ENCODE peak calls at places on chromosomes 1 and 21, in five cellular contexts. P is tibial nerve, C is thoracic aorta, A is neural progenitor cell, B is fibroblast of mammary gland. Y is an unnamed sample.

GRCh38 chr1:180674603-180675530 is 43.0 kb downstream of the XPR1 start:
- DNase-seq in P (no peak), C (no peak), A (no peak), B (peak), Y (no peak)

GRCh38 chr1:71081697-71082080 is 854 bp upstream of the ZRANB2 start:
- DNase-seq in P (no peak), C (no peak), A (no peak), B (no peak), Y (no peak)

GRCh38 chr1:51998007-51998406 is 7.5 kb upstream of the RAB3B start:
- DNase-seq in P (no peak), C (no peak), A (no peak), B (no peak), Y (no peak)

GRCh38 chr1:224175615-224176014 is 7.4 kb upstream of the DEGS1 start:
- DNase-seq in P (no peak), C (no peak), A (peak), B (peak), Y (no peak)

GRCh38 chr1:25568834-25569598 is 25.6 kb downstream of the LDLRAP1 start:
- DNase-seq in P (no peak), C (peak), A (no peak), B (peak), Y (no peak)

GRCh38 chr1:20476260-20477038 is 9.6 kb downstream of the CAMK2N1 start:
- DNase-seq in P (no peak), C (no peak), A (peak), B (no peak), Y (no peak)

GRCh38 chr21:46084041-46084561 is 13.8 kb upstream of the COL6A2 start:
- DNase-seq in P (no peak), C (no peak), A (no peak), B (no peak), Y (no peak)

GRCh38 chr1:68470388-68470970 is 20.7 kb upstream of the RPE65 start:
- DNase-seq in P (no peak), C (no peak), A (no peak), B (peak), Y (no peak)

GRCh38 chr1:147720557-147720956 is 39.8 kb downstream of the GJA5 start:
- DNase-seq in P (no peak), C (no peak), A (no peak), B (no peak), Y (no peak)

GRCh38 chr1:211378844-211379243 is 52.2 kb downstream of the TRAF5 start:
- DNase-seq in P (no peak), C (no peak), A (no peak), B (peak), Y (no peak)

GRCh38 chr1:47993356-47993755 is 3.8 kb downstream of the TRABD2B start:
- DNase-seq in P (no peak), C (no peak), A (no peak), B (no peak), Y (no peak)

GRCh38 chr1:223500560-223501425 is 107.6 kb downstream of the CCDC185 start:
- DNase-seq in P (no peak), C (no peak), A (no peak), B (peak), Y (no peak)

GRCh38 chr1:54977938-54978337 is 2.5 kb upstream of the TMEM61 start:
- DNase-seq in P (no peak), C (no peak), A (no peak), B (no peak), Y (no peak)

GRCh38 chr1:202941372-202941771 is 14.3 kb upstream of the KLHL12 start:
- DNase-seq in P (no peak), C (no peak), A (no peak), B (no peak), Y (no peak)

GRCh38 chr1:24149854-24150227 is 6.9 kb upstream of the IL22RA1 start:
- DNase-seq in P (no peak), C (no peak), A (no peak), B (peak), Y (peak)

GRCh38 chr21:40548134-40548533 is 298.8 kb downstream of the DSCAM start:
- DNase-seq in P (no peak), C (no peak), A (peak), B (no peak), Y (no peak)

GRCh38 chr1:210938416-210938925 is 195.5 kb downstream of the KCNH1 start:
- DNase-seq in P (no peak), C (no peak), A (no peak), B (no peak), Y (no peak)

GRCh38 chr1:112735752-112736151 is 20.6 kb upstream of the PPM1J start:
- DNase-seq in P (no peak), C (no peak), A (no peak), B (peak), Y (no peak)

GRCh38 chr1:63955746-63956145 is 181.9 kb downstream of the ROR1 start:
- DNase-seq in P (no peak), C (no peak), A (no peak), B (peak), Y (no peak)

GRCh38 chr1:39666772-39667171 is 5.1 kb downstream of the NT5C1A start:
- DNase-seq in P (no peak), C (no peak), A (no peak), B (no peak), Y (no peak)

GRCh38 chr1:72282690-72283203 is 408 bp upstream of the NEGR1 start:
- DNase-seq in P (peak), C (peak), A (peak), B (peak), Y (peak)
- TF ChIP-seq CTCF in P (no peak), C (peak), A (peak), B (no peak), Y (no peak)

GRCh38 chr1:1264868-1265272 is 8.8 kb downstream of the UBE2J2 start:
- DNase-seq in P (no peak), C (no peak), A (peak), B (peak), Y (no peak)
- TF ChIP-seq CTCF in P (no peak), C (no peak), A (peak), B (peak), Y (no peak)

GRCh38 chr1:160168609-160169369 is 17.4 kb downstream of the ATP1A4 start:
- DNase-seq in P (no peak), C (no peak), A (peak), B (peak), Y (no peak)
- TF ChIP-seq CTCF in P (no peak), C (no peak), A (peak), B (no peak), Y (no peak)

DNA sequence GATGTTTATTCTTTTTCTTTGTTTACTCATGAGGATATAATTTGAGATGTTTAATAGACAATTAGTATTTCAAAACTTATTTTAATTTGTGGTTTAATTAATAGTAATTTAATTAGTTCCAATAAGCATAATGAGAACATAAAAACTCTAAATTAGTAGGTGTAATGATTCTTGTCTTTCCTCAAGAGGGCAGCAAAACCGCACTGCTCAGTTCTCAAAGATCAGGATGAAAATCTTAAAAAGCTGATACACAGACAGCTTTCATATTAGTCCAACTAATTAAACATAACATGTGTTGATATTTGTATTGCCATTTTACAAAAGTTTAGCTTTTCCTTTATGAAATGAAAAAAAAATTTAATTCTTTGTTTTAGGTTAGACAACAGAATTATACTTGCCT is 106.7 kb upstream of the C21orf91 start:
- DNase-seq in P (no peak), C (no peak), A (peak), B (peak), Y (no peak)
- TF ChIP-seq CTCF in P (peak), C (no peak), A (peak), B (peak), Y (no peak)

DNA sequence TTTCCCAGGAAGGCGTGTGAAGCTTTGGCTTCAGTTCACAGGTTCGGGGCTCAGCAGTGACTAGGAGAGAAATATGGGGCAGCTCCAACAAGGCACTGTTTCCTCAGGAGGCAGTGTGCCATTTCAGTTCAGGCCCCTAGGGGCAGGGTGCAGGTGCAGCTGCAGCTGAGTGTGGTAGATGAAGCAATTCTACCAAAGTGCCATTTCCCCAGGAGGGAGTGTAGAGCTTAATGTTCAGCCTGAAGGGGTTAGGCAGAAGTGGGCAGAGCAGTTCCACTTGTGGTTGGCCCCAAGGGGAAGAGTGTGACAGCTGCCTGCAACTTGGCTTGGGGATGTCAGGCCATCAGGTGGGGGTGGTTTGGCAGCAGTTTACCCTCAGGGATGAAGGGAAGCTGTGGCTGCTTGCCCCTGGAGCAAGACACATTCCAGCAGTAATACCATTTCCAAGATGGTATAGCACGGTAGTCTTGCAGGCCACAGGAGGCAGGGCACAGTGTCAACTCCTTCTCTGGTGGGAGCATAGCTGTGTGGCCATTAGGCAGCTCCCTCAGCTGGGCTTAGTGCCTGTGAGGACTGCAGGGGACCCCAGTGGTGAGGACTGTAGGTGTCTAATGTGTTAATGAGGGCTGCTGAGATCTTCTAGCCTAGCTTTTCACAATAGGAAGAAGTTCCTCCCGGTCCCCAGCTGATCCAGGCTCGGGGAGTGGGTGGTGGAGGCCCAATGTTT is 34.7 kb downstream of the RGSL1 start:
- DNase-seq in P (no peak), C (no peak), A (peak), B (no peak), Y (no peak)
- TF ChIP-seq CTCF in P (no peak), C (no peak), A (peak), B (no peak), Y (no peak)

DNA sequence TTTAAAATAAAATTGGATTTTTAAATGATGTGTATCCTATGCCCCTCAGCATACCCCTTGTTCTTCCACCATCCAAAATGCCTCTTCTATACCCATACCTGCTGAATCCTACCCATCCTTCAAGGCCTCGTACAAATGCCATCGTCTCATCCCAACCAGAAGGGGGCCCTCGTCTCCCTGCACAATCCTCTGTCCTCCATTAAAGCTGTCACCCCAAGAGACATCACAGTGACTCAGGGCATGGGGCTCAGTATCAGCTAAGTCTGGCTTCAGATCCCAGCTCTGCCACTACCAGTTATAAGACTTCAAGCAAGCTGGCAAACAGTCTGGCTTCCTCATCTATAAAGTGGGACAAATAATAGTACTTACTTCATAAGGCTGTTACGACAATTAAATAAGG is 23.8 kb downstream of the IGFN1 start:
- DNase-seq in P (no peak), C (no peak), A (peak), B (peak), Y (peak)
- TF ChIP-seq CTCF in P (no peak), C (no peak), A (peak), B (peak), Y (no peak)